ENCODE peak calls at places on chromosomes 5 and 9, in seven cellular contexts. F is fibroblast of mammary gland, B is GM23338, I is coronary artery, S is cardiac muscle cell, J is colonic mucosa, N is body of pancreas. E is an unnamed sample.
A peak's percentile ranks its signal among the peaks of the same experiment; 100 is the strongest.

GRCh38 chr9:109311281-109311680 is 9.6 kb downstream of the EPB41L4B start:
- DNase-seq in N (no peak), B (no peak), J (no peak), F (no peak), I (no peak), S (no peak), E (no peak)

GRCh38 chr9:104970588-104970987 is 42.6 kb upstream of the ABCA1 start:
- DNase-seq in J (no peak), N (peak; percentile 25), F (peak; percentile 76), I (no peak), S (peak; percentile 69), B (no peak), E (no peak)

GRCh38 chr5:129541648-129542251 is 81.7 kb downstream of the ADAMTS19 start:
- DNase-seq in F (peak; percentile 63), N (no peak), B (peak; percentile 13), J (no peak), S (peak; percentile 10), I (no peak), E (no peak)

GRCh38 chr5:111480346-111480745 is 32.0 kb downstream of the STARD4 start:
- DNase-seq in I (no peak), F (no peak), S (no peak), J (no peak), B (no peak), N (no peak), E (no peak)

GRCh38 chr5:73443725-73444498 is 4.7 kb downstream of the FOXD1 start:
- DNase-seq in F (no peak), S (no peak), J (no peak), B (peak; percentile 95), N (no peak), I (no peak), E (no peak)

GRCh38 chr9:107809859-107810492 is 320.4 kb upstream of the KLF4 start:
- DNase-seq in I (no peak), B (no peak), N (no peak), S (peak; percentile 65), F (no peak), J (no peak), E (no peak)

GRCh38 chr9:127360829-127361228 is 36.1 kb upstream of the SLC2A8 start:
- DNase-seq in S (peak; percentile 38), J (no peak), N (no peak), B (peak; percentile 82), F (peak; percentile 26), I (no peak), E (no peak)

GRCh38 chr9:87336914-87337333 is 160.7 kb upstream of the DAPK1 start:
- DNase-seq in F (peak; percentile 86), I (no peak), J (peak; percentile 24), B (peak; percentile 94), S (peak; percentile 93), N (peak; percentile 76), E (no peak)

GRCh38 chr9:127451681-127452480 is 571 bp downstream of the LRSAM1 start:
- DNase-seq in I (peak; percentile 84), N (peak; percentile 50), F (peak; percentile 53), J (peak; percentile 68), B (peak; percentile 70), S (peak; percentile 48), E (peak; percentile 24)

GRCh38 chr5:84680908-84681307 is 296.2 kb upstream of the EDIL3 start:
- DNase-seq in F (no peak), J (no peak), I (no peak), S (no peak), N (no peak), B (no peak), E (no peak)

GRCh38 chr9:97412628-97413382 is 909 bp downstream of the TDRD7 start:
- DNase-seq in N (no peak), J (peak; percentile 62), I (no peak), B (peak; percentile 28), F (no peak), S (peak; percentile 6), E (no peak)

GRCh38 chr5:67879619-67880357 is 335.8 kb upstream of the PIK3R1 start:
- DNase-seq in J (no peak), N (no peak), I (no peak), S (peak; percentile 70), F (peak; percentile 54), B (no peak), E (no peak)

GRCh38 chr5:142426129-142426641 is 101.4 kb upstream of the SPRY4 start:
- DNase-seq in I (no peak), F (peak; percentile 43), N (peak; percentile 28), S (no peak), B (no peak), J (no peak), E (peak; percentile 23)

GRCh38 chr5:157309796-157310195 is 43.9 kb downstream of the CYFIP2 start:
- DNase-seq in S (no peak), J (no peak), I (no peak), N (no peak), B (peak; percentile 16), F (no peak), E (no peak)

DNA sequence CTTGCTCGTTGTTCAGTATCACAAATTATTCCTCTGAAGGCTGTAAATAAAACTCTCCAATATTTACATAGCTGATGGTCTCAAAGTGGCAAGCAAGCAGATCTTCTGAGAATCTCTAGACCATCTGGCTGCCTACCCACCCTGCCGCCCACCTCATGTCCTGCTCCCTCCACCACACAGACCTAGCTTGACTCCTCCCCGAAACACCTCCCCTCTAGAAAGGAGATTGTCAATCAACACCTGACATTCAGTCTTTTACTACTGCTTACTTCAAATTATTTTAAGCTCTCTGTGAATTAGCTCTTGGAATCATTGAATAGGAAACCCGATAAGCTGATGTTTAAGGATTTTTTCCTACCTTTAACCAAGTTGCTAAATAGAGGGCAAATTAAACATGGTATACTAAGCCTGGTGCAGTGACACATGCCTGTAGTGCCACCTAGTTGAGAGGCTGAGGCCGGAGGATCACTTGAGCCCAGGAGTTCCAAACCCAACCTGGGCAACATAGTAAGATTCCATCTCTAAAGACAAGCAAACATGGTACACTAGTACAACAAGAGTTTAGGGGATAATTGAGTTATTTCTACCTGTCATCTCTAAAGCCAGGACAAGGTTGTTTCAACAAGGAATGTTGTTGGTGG is 10.9 kb upstream of the SOWAHA start:
- DNase-seq in I (no peak), S (no peak), N (no peak), B (no peak), J (no peak), F (no peak), E (no peak)
- TF ChIP-seq CTCF in I (no peak), S (peak; percentile 3), N (no peak), B (peak; percentile 43), J (no peak), F (peak; percentile 12), E (no peak)

DNA sequence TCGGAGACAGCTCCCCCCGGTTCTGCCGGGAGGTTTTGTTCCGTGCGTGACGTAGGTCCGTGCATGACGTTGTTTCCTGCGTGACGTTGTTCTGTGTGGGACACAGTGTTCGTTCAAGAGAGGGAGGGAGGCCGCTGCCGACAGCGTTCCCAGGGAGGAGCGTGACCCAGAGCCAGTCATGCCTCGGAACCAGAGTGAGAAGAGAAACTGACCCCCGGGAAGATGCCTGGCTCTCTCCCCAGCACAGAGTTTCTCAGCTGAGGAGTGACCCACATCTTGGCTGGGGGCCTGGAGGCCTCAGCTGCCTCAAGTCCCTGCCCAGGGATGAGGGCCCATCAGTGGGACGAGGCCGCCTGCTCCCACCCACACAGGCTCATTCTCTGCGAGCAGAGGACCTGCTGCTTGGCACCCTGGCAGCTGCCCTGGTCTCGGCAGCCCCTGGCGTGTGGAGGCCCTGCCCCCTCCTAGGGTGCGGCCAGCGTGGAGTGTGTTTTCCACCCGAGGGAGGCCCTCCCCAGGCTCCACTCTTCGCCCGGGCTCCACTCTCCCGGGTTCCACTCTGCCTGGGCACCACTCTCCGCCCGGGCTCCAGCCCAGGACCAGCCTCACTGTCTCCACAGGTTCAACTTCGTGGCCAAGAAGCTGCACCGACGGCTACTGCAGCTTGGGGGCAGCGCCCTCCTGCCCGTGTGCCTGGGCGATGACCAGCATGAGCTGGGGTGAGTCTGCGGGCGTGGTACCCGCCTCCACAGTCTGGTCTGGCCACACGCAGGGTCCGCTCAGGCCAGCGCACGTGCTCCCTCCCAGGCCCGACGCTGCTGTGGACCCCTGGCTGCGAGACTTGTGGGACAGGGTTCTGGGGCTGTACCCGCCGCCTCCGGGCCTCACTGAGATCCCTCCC is 7.9 kb downstream of the NDOR1 start:
- DNase-seq in I (no peak), J (no peak), F (peak; percentile 62), B (no peak), S (no peak), N (no peak), E (no peak)
- TF ChIP-seq CTCF in I (no peak), J (no peak), F (no peak), B (peak; percentile 59), S (no peak), N (no peak), E (no peak)

DNA sequence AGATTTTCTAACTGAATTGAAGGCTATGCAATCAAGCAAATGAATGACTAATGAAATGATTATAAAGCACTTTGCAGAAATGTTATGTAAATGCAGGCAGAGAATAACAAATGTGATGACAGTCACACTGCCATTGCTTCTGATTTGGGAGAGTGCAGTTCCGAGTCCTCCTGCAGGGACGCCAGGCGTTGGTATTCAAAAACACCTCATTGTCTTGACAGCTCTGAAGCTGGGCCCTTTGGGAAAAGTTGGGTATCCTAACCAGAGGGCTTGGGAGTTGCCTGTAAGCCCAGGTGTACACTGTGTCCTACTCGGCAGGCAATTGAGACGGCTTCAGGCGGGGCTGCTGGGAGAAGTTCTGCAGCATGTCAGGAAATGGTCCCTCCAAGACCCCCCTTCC is 57.8 kb downstream of the C5orf15 start:
- DNase-seq in J (no peak), N (no peak), S (no peak), B (peak; percentile 40), F (no peak), I (no peak), E (no peak)
- TF ChIP-seq CTCF in J (no peak), N (no peak), S (no peak), B (no peak), F (no peak), I (no peak), E (no peak)

GRCh38 chr9:77438653-77439052 is 209.5 kb downstream of the GNA14 start:
- DNase-seq in J (no peak), S (peak; percentile 24), B (no peak), N (no peak), F (no peak), I (no peak), E (no peak)
- TF ChIP-seq CTCF in J (no peak), S (no peak), B (no peak), N (no peak), F (no peak), I (no peak), E (no peak)

DNA sequence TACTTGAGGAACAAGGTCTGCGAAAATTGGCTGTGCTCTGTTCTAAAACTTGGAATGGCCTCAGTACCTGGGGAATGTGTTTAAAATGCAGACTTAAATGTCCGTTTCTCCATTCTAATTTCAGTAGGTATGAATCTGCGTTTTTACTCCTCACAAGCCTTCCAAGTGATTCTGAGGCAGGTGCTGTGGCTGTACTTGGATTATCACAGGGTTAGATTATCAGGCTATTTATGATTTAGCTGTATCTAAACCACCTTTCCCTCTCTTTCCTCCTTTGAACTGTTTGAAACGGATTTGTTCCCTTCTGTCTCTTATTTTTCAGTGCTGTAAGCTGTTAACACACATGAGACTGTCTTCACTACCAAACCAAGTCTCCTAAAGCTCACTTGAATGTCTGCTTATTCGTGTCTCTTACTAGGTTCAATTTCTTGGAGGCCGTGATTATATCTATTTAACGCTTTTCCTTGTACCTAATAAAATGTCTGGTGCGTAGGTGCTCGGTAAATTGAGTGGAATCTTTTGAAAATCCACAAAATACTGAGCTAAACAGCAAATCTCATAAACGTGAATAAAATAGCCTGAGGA is 714 bp upstream of the CETN3 start:
- DNase-seq in J (no peak), F (no peak), N (no peak), B (no peak), I (no peak), S (peak; percentile 13), E (no peak)
- TF ChIP-seq CTCF in J (no peak), F (no peak), N (peak; percentile 22), B (no peak), I (no peak), S (no peak), E (no peak)